ENCODE peak calls at places on chromosomes 4 and X, in five cellular contexts. M is AG04450, V is choroid plexus epithelial cell, U is GM12865, K is colonic mucosa. P is an unnamed sample.

GRCh38 chrX:29090811-29091210 is 503.6 kb downstream of the IL1RAPL1 start:
- DNase-seq in K (no peak), V (peak), M (no peak), U (no peak), P (no peak)

GRCh38 chrX:123807825-123808416 is 51.9 kb upstream of the XIAP start:
- DNase-seq in U (no peak), M (no peak), V (no peak), K (no peak), P (peak)

GRCh38 chrX:7108995-7109634 is 38.4 kb upstream of the STS start:
- DNase-seq in K (no peak), U (no peak), V (no peak), M (no peak), P (no peak)

GRCh38 chr4:187017156-187017555 is 293.5 kb upstream of the FAT1 start:
- DNase-seq in K (no peak), U (no peak), V (no peak), M (no peak), P (no peak)

GRCh38 chrX:12956704-12957541 is 18.0 kb upstream of the TMSB4X start:
- DNase-seq in U (peak), V (peak), K (peak), M (no peak), P (no peak)

GRCh38 chr4:29805245-29805644 is 914.9 kb upstream of the PCDH7 start:
- DNase-seq in V (no peak), K (no peak), U (no peak), M (no peak), P (no peak)

GRCh38 chrX:41722220-41722619 is 1.8 kb upstream of the GPR82 start:
- DNase-seq in V (no peak), K (no peak), M (no peak), U (peak), P (no peak)

GRCh38 chr4:54104907-54105306 is 4.9 kb downstream of the GSX2 start:
- DNase-seq in U (no peak), K (no peak), M (no peak), V (no peak), P (no peak)

GRCh38 chr4:3208826-3209225 is 40.1 kb upstream of the MSANTD1 start:
- DNase-seq in M (no peak), U (no peak), K (no peak), V (no peak), P (no peak)

GRCh38 chr4:142355417-142355930 is 490.6 kb downstream of the INPP4B start:
- DNase-seq in U (no peak), V (no peak), M (no peak), K (no peak), P (no peak)

GRCh38 chr4:8100696-8101095 is 57.9 kb downstream of the ABLIM2 start:
- DNase-seq in M (no peak), U (no peak), K (no peak), V (peak), P (no peak)

GRCh38 chr4:185817403-185817818 is 5.4 kb upstream of the SORBS2 start:
- DNase-seq in V (no peak), K (peak), M (no peak), U (no peak), P (no peak)

GRCh38 chr4:1446502-1447153 is 40.4 kb upstream of the NKX1-1 start:
- DNase-seq in M (no peak), U (no peak), K (no peak), V (no peak), P (no peak)

GRCh38 chr4:39466747-39467146 is 7.9 kb downstream of the LIAS start:
- DNase-seq in U (no peak), V (no peak), K (no peak), M (peak), P (no peak)

GRCh38 chr4:129063640-129064039 is 29.7 kb downstream of the SCLT1 start:
- DNase-seq in M (no peak), U (no peak), K (no peak), V (no peak), P (no peak)

GRCh38 chr4:161714022-161714751 is 449.6 kb downstream of the FSTL5 start:
- DNase-seq in M (peak), U (no peak), K (no peak), V (peak), P (peak)

GRCh38 chr4:147160908-147161513 is 215.3 kb upstream of the TTC29 start:
- DNase-seq in K (peak), V (peak), U (peak), M (peak), P (peak)

GRCh38 chr4:112150920-112151319 is 5.7 kb downstream of the FAM241A start:
- DNase-seq in V (no peak), K (no peak), U (no peak), M (no peak), P (no peak)

GRCh38 chr4:155741546-155741945 is 17.3 kb upstream of the GUCY1B1 start:
- DNase-seq in M (no peak), U (no peak), V (no peak), K (no peak), P (no peak)

GRCh38 chr4:155748039-155748438 is 10.8 kb upstream of the GUCY1B1 start:
- DNase-seq in U (no peak), V (no peak), M (no peak), K (no peak), P (no peak)

GRCh38 chr4:155745984-155746383 is 12.8 kb upstream of the GUCY1B1 start:
- DNase-seq in U (no peak), K (no peak), M (no peak), V (peak), P (peak)

GRCh38 chr4:155738548-155738947 is 20.3 kb upstream of the GUCY1B1 start:
- DNase-seq in M (peak), V (no peak), U (no peak), K (no peak), P (peak)

GRCh38 chr4:155742310-155743015 is 16.4 kb upstream of the GUCY1B1 start:
- DNase-seq in V (no peak), U (no peak), M (no peak), K (no peak), P (no peak)
- TF ChIP-seq CTCF in V (peak), U (no peak), M (peak), K (no peak), P (no peak)

GRCh38 chrX:84336646-84337045 is 148.6 kb upstream of the RPS6KA6 start:
- DNase-seq in V (peak), M (no peak), U (no peak), K (no peak), P (no peak)

GRCh38 chrX:84340981-84341380 is 153.0 kb upstream of the RPS6KA6 start:
- DNase-seq in U (no peak), M (peak), K (no peak), V (peak), P (no peak)

GRCh38 chrX:84339507-84340364 is 151.7 kb upstream of the RPS6KA6 start:
- DNase-seq in K (no peak), M (no peak), U (peak), V (peak), P (no peak)
- TF ChIP-seq CTCF in K (peak), M (peak), U (no peak), V (peak), P (peak)

DNA sequence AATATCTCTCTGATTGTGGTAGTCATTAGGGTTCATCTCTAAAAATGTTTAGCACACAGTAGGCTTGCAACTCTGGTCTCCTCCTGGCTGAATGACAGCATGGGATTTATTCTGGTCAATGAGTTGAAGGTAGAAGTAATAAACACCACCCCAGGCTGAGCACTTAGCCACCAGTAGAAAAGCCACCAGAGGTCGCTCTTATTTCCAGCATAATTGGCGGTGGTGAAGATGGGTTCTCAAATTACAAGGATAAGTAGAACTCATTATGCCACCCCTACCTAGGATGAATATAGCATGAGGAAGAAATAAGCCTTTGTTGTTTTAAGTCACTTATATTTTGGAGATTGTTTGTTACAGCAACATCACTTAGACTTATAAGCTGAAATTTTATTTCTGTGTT is 302.7 kb downstream of the GPM6A start:
- DNase-seq in U (peak), K (no peak), M (no peak), V (peak), P (no peak)
- TF ChIP-seq CTCF in U (peak), K (no peak), M (no peak), V (peak), P (no peak)

GRCh38 chr4:83753260-83753659 is 217.4 kb downstream of the GPAT3 start:
- DNase-seq in U (no peak), M (no peak), K (no peak), V (no peak), P (no peak)
- TF ChIP-seq CTCF in U (no peak), M (no peak), K (no peak), V (peak), P (no peak)